ENCODE peak calls at places on chromosomes 7 and 10, in six cellular contexts. One of them, this sample, is unnamed.

GRCh38 chr7:2120251-2120660 is 112.5 kb downstream of the MAD1L1 start:
- DNase-seq in A549: no peak
- DNase-seq in K562: no peak
- DNase-seq in H1: no peak
- DNase-seq in GM12878: no peak
- DNase-seq in HepG2: no peak
- DNase-seq in this sample: no peak

GRCh38 chr7:16062269-16062668 is 359.1 kb downstream of the CRPPA start:
- DNase-seq in HepG2: no peak
- DNase-seq in A549: no peak
- DNase-seq in K562: no peak
- DNase-seq in GM12878: no peak
- DNase-seq in H1: no peak
- DNase-seq in this sample: no peak

GRCh38 chr10:97574374-97575100 is 2.0 kb downstream of the ANKRD2 start:
- DNase-seq in H1: peak; percentile 63
- DNase-seq in K562: no peak
- DNase-seq in A549: peak; percentile 98
- DNase-seq in HepG2: peak; percentile 74
- DNase-seq in GM12878: no peak
- DNase-seq in this sample: peak; percentile 66

GRCh38 chr10:4214912-4215311 is 429.9 kb upstream of the KLF6 start:
- DNase-seq in H1: no peak
- DNase-seq in GM12878: no peak
- DNase-seq in K562: no peak
- DNase-seq in A549: no peak
- DNase-seq in HepG2: no peak
- DNase-seq in this sample: no peak

GRCh38 chr7:45163692-45164052 is 6.1 kb downstream of the RAMP3 start:
- DNase-seq in A549: no peak
- DNase-seq in K562: no peak
- DNase-seq in GM12878: no peak
- DNase-seq in H1: no peak
- DNase-seq in HepG2: no peak
- DNase-seq in this sample: no peak

GRCh38 chr10:117373848-117374505 is 1.3 kb downstream of the PDZD8 start:
- DNase-seq in A549: peak; percentile 43
- DNase-seq in H1: no peak
- DNase-seq in GM12878: no peak
- DNase-seq in HepG2: no peak
- DNase-seq in K562: peak; percentile 61
- DNase-seq in this sample: peak; percentile 47

GRCh38 chr7:55138663-55139062 is 119.8 kb downstream of the EGFR start:
- DNase-seq in HepG2: no peak
- DNase-seq in GM12878: no peak
- DNase-seq in A549: no peak
- DNase-seq in K562: no peak
- DNase-seq in H1: no peak
- DNase-seq in this sample: no peak

GRCh38 chr7:20598479-20599419 is 16.7 kb upstream of the ABCB5 start:
- DNase-seq in GM12878: peak; percentile 43
- DNase-seq in K562: peak; percentile 58
- DNase-seq in HepG2: peak; percentile 35
- DNase-seq in A549: peak; percentile 71
- DNase-seq in H1: no peak
- DNase-seq in this sample: peak; percentile 59

GRCh38 chr10:53406532-53406931 is 633.9 kb upstream of the MBL2 start:
- DNase-seq in K562: no peak
- DNase-seq in GM12878: no peak
- DNase-seq in H1: no peak
- DNase-seq in A549: no peak
- DNase-seq in HepG2: no peak
- DNase-seq in this sample: no peak

GRCh38 chr7:84337386-84337785 is 142.8 kb upstream of the SEMA3A start:
- DNase-seq in A549: no peak
- DNase-seq in HepG2: no peak
- DNase-seq in K562: no peak
- DNase-seq in H1: no peak
- DNase-seq in GM12878: no peak
- DNase-seq in this sample: no peak

DNA sequence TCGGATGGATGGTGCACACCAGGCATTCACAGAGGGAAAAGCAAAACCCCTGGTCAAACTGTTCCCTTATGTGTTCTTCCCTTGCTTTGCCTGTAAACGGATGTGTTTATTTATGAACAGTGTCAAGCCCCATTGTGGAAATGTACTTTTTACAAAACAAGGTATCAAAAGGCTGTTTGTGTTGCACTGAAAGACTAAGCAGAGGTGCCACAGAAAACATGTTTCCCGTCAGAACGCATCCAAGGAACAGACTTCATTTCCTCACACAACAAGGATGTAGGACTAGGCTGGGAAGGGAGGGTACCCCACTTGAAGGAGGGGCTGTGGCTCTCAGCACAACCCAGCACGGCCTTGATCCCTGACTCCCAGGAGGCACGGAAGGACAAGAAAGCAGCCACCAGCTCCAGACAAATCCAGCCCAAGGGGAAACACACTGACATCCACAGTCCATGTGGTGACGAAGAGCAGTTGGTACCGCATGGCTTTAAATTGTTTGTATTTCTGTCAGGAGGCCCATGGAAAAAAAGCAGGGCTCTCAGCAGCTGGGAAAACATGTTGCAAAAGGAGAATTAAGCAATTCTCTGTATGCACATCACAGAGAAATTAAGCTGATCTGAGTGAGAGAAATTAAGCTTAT is 85.6 kb downstream of the RNF216 start:
- DNase-seq in H1: no peak
- DNase-seq in K562: no peak
- DNase-seq in A549: no peak
- DNase-seq in GM12878: no peak
- DNase-seq in HepG2: no peak
- DNase-seq in this sample: no peak
- TF ChIP-seq CHD2 in H1: no peak
- TF ChIP-seq CHD2 in K562: no peak
- TF ChIP-seq CHD2 in A549: no peak
- TF ChIP-seq CHD2 in GM12878: no peak
- TF ChIP-seq CHD2 in HepG2: no peak
- TF ChIP-seq CHD2 in this sample: peak; percentile 27

DNA sequence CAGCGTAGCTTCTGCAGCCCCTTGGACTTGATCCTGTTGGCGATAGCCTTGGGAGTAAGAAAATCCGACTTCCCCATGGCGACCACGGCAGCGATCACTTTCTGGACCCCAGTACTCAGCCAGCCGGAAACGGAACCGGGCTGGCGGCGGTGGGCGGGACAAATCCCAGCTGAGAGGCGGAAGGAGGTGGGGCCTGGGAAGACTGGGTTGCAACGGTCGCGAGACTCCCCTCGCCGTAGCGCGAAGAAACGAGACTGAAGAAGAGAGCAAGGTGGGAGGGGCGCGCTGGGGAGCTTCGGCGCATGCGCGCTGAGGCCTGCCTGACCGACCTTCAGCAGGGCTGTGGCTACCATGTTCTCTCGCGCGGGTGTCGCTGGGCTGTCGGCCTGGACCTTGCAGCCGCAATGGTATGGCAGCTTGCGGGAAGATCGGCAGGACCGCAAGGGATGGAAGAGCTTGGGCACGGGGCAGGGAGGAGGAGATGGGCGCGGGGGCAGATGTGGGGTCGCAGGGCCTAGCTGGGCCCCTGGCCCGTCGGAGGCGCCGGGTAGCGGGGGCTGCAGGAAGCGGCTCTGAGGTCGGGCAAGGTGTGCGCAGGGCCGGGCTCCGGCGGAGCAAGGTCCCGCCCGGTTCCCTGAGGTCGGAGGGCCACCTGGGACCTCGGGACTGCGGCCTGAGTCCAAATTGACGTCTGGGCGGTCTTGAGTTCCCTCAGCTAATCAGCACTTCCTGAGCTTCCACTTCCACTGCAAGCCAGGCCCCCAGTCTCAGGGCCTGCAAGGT is at the start of the genes ATP5F1C and KIN:
- DNase-seq in H1: peak; percentile 93
- DNase-seq in GM12878: peak; percentile 86
- DNase-seq in A549: peak; percentile 96
- DNase-seq in HepG2: peak; percentile 94
- DNase-seq in K562: peak; percentile 98
- DNase-seq in this sample: peak; percentile 98
- TF ChIP-seq EP300 in H1: no peak
- TF ChIP-seq EP300 in GM12878: no peak
- TF ChIP-seq EP300 in A549: no peak
- TF ChIP-seq EP300 in HepG2: no peak
- TF ChIP-seq EP300 in K562: no peak
- TF ChIP-seq EP300 in this sample: no peak

GRCh38 chr10:79345241-79346011 is 1.8 kb upstream of the PPIF start:
- DNase-seq in GM12878: no peak
- DNase-seq in HepG2: no peak
- DNase-seq in H1: no peak
- DNase-seq in A549: no peak
- DNase-seq in K562: no peak
- DNase-seq in this sample: no peak

GRCh38 chr10:79346388-79347225 is 662 bp upstream of the PPIF start:
- DNase-seq in K562: peak; percentile 54
- DNase-seq in A549: no peak
- DNase-seq in H1: no peak
- DNase-seq in HepG2: no peak
- DNase-seq in GM12878: no peak
- DNase-seq in this sample: peak; percentile 41

GRCh38 chr10:79347226-79347893 is at the start of gene PPIF:
- DNase-seq in A549: peak; percentile 91
- DNase-seq in K562: peak; percentile 98
- DNase-seq in H1: peak; percentile 64
- DNase-seq in HepG2: peak; percentile 79
- DNase-seq in GM12878: peak; percentile 65
- DNase-seq in this sample: peak; percentile 97

GRCh38 chr10:79344502-79345195 is 2.6 kb upstream of the PPIF start:
- DNase-seq in HepG2: no peak
- DNase-seq in H1: no peak
- DNase-seq in A549: no peak
- DNase-seq in K562: no peak
- DNase-seq in GM12878: no peak
- DNase-seq in this sample: no peak

DNA sequence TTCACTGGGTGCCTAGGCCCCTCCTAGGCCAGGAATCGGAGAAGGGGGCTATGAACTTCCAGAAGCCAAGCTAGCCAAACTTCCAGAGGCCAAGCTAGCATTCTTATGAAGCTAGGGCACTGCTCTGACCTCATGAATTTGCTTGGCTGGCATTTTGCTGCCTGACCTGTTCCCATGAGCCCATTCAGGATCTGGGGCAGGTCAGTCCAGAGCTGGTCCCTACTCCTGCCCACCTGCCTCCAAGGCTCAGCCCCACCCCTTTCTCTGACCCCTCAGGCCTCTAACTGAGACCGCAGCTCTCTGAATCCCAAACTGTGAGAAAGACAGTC is 1.3 kb upstream of the PPIF start:
- DNase-seq in GM12878: no peak
- DNase-seq in HepG2: no peak
- DNase-seq in H1: no peak
- DNase-seq in A549: no peak
- DNase-seq in K562: no peak
- DNase-seq in this sample: peak; percentile 7
- TF ChIP-seq CHD2 in GM12878: no peak
- TF ChIP-seq CHD2 in HepG2: no peak
- TF ChIP-seq CHD2 in H1: no peak
- TF ChIP-seq CHD2 in A549: no peak
- TF ChIP-seq CHD2 in K562: no peak
- TF ChIP-seq CHD2 in this sample: no peak

DNA sequence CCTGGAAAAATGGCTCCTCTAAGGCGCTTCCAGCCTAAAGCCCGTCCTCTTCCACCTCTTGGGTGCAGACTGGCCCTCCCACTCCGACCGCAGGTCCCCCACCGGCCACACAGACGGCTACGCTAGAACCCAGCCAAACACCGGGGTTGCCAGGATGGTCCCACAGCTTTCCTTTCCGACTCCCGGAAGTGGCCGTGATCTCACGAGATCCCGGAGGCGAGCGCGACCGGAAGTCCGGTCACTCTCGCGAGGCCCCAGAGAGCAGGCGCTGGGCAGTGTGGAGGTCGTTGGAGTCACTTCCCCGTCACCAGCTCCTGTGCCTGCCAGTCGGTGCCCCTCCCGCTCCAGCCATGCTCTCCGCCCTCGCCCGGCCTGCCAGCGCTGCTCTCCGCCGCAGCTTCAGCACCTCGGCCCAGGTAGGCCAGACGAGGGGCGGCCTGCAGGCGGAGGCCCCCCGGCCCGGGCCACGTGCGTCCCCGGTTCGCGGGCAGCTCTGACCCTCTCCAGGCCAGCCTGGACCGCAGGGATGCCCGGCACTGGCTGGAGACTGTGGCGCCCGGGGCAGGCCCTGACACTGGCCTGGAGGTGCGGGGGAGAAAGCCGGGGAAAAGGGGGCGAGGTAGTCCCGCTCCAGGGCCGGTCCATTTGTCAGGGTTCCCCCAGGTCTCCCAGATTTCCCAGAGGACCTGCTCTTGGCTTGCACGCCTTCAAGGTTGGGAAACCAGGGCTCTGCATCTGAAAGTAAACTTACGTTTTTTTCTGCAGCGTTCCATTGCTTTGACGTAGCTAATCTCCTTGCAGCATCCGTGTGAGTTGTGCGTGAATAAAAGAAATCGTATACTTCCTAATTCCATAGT is at the start of the genes MDH2 and STYXL1:
- DNase-seq in GM12878: peak; percentile 82
- DNase-seq in A549: peak; percentile 97
- DNase-seq in HepG2: peak; percentile 95
- DNase-seq in K562: peak; percentile 99
- DNase-seq in H1: peak; percentile 81
- DNase-seq in this sample: peak; percentile 99
- TF ChIP-seq EP300 in GM12878: no peak
- TF ChIP-seq EP300 in A549: no peak
- TF ChIP-seq EP300 in HepG2: peak; percentile 50
- TF ChIP-seq EP300 in K562: no peak
- TF ChIP-seq EP300 in H1: no peak
- TF ChIP-seq EP300 in this sample: no peak

GRCh38 chr10:119207367-119207668 is at the start of gene GRK5:
- DNase-seq in K562: peak; percentile 92
- DNase-seq in GM12878: peak; percentile 86
- DNase-seq in A549: peak; percentile 96
- DNase-seq in H1: peak; percentile 80
- DNase-seq in HepG2: peak; percentile 90
- DNase-seq in this sample: peak; percentile 98

GRCh38 chr10:119209050-119209735 is 1.8 kb downstream of the GRK5 start:
- DNase-seq in K562: peak; percentile 64
- DNase-seq in H1: no peak
- DNase-seq in HepG2: peak; percentile 59
- DNase-seq in GM12878: no peak
- DNase-seq in A549: peak; percentile 41
- DNase-seq in this sample: peak; percentile 71

GRCh38 chr10:119209736-119210355 is 2.5 kb downstream of the GRK5 start:
- DNase-seq in K562: no peak
- DNase-seq in A549: no peak
- DNase-seq in H1: no peak
- DNase-seq in HepG2: no peak
- DNase-seq in GM12878: no peak
- DNase-seq in this sample: no peak

GRCh38 chr10:119207713-119208552 is 562 bp downstream of the GRK5 start:
- DNase-seq in A549: peak; percentile 48
- DNase-seq in GM12878: no peak
- DNase-seq in HepG2: peak; percentile 65
- DNase-seq in H1: no peak
- DNase-seq in K562: peak; percentile 17
- DNase-seq in this sample: peak; percentile 36

GRCh38 chr10:119208553-119208940 is 1.2 kb downstream of the GRK5 start:
- DNase-seq in HepG2: no peak
- DNase-seq in GM12878: no peak
- DNase-seq in A549: no peak
- DNase-seq in K562: no peak
- DNase-seq in H1: no peak
- DNase-seq in this sample: no peak
- TF ChIP-seq CHD2 in HepG2: no peak
- TF ChIP-seq CHD2 in GM12878: no peak
- TF ChIP-seq CHD2 in A549: no peak
- TF ChIP-seq CHD2 in K562: no peak
- TF ChIP-seq CHD2 in H1: no peak
- TF ChIP-seq CHD2 in this sample: no peak

GRCh38 chr10:103685880-103686669 is 169.3 kb downstream of the SH3PXD2A start:
- DNase-seq in GM12878: no peak
- DNase-seq in A549: peak; percentile 55
- DNase-seq in HepG2: peak; percentile 36
- DNase-seq in K562: peak; percentile 75
- DNase-seq in H1: peak; percentile 50
- DNase-seq in this sample: peak; percentile 86
- TF ChIP-seq EP300 in GM12878: no peak
- TF ChIP-seq EP300 in A549: no peak
- TF ChIP-seq EP300 in HepG2: no peak
- TF ChIP-seq EP300 in K562: no peak
- TF ChIP-seq EP300 in H1: no peak
- TF ChIP-seq EP300 in this sample: no peak